ENCODE peak calls at places on chromosomes 11 and 22, in four cellular contexts. W is PC-3, J is upper lobe of left lung, E is IMR-90. B is an unnamed sample. For H3K4me1, the result is how much of the 10 kb centered on the place peaks cover.

GRCh38 chr11:32658639-32659406 is 75.2 kb downstream of the EIF3M start:
- ATAC-seq in W (peak), J (no peak), E (no peak), B (no peak)

GRCh38 chr11:47863189-47863892 is 15.2 kb upstream of the NUP160 start:
- ATAC-seq in W (peak), J (no peak), E (peak), B (peak)

GRCh38 chr11:35526370-35526792 is 965 bp upstream of the PAMR1 start:
- ATAC-seq in W (no peak), J (no peak), E (peak), B (no peak)

GRCh38 chr22:49281467-49282340 is 546.0 kb downstream of the BRD1 start:
- ATAC-seq in W (no peak), J (no peak), E (no peak), B (no peak)

GRCh38 chr11:102534261-102534872 is 3.8 kb upstream of the MMP7 start:
- ATAC-seq in W (no peak), J (no peak), E (no peak), B (no peak)

GRCh38 chr11:28123151-28123571 is 15.0 kb downstream of the METTL15 start:
- ATAC-seq in W (peak), J (no peak), E (peak), B (no peak)

GRCh38 chr11:79159657-79160450 is 281.0 kb downstream of the TENM4 start:
- ATAC-seq in W (no peak), J (no peak), E (no peak), B (no peak)

GRCh38 chr22:28034760-28035401 is 115.8 kb upstream of the PITPNB start:
- ATAC-seq in W (no peak), J (peak), E (peak), B (peak)

GRCh38 chr11:44036811-44037657 is 10.7 kb upstream of the ACCSL start:
- ATAC-seq in W (peak), J (peak), E (peak), B (peak)

GRCh38 chr11:17013548-17014320 is 480 bp downstream of the PLEKHA7 start:
- ATAC-seq in W (peak), J (peak), E (peak), B (peak)

GRCh38 chr11:15769203-15769602 is 587.1 kb downstream of the SOX6 start:
- ATAC-seq in W (no peak), J (no peak), E (no peak), B (peak)

GRCh38 chr11:76251223-76251575 is 44.9 kb upstream of the WNT11 start:
- ATAC-seq in W (no peak), J (no peak), E (no peak), B (peak)

GRCh38 chr11:59556115-59556882 is 45.0 kb downstream of the OR4D9 start:
- ATAC-seq in W (peak), J (no peak), E (peak), B (peak)

GRCh38 chr11:71252782-71253730 is 679 bp upstream of the SHANK2 start:
- ATAC-seq in W (peak), J (peak), E (peak), B (no peak)

GRCh38 chr11:130101661-130102060 is 32.0 kb downstream of the APLP2 start:
- ATAC-seq in W (no peak), J (no peak), E (no peak), B (no peak)

GRCh38 chr11:41246399-41246745 is 213.1 kb downstream of the LRRC4C start:
- ATAC-seq in W (no peak), J (no peak), E (no peak), B (no peak)

GRCh38 chr22:26589367-26589844 is 526 bp downstream of the TPST2 start:
- ATAC-seq in W (peak), J (no peak), E (peak), B (no peak)

GRCh38 chr11:88117281-88117858 is 57.9 kb downstream of the RAB38 start:
- ATAC-seq in W (no peak), J (no peak), E (no peak), B (no peak)

GRCh38 chr11:11985954-11986949 is 22.2 kb downstream of the DKK3 start:
- ATAC-seq in W (no peak), J (no peak), E (no peak), B (no peak)
- H3K4me1 ChIP-seq in W (under half), J (under half), E (under half), B (under half)

GRCh38 chr22:30202531-30203006 is 44.0 kb downstream of the LIF start:
- ATAC-seq in W (peak), J (peak), E (no peak), B (peak)

GRCh38 chr22:30204015-30204741 is 42.4 kb downstream of the LIF start:
- ATAC-seq in W (no peak), J (no peak), E (no peak), B (no peak)

GRCh38 chr22:30205281-30206115 is 41.1 kb downstream of the LIF start:
- ATAC-seq in W (peak), J (no peak), E (peak), B (peak)

GRCh38 chr22:30204742-30205111 is 41.8 kb downstream of the LIF start:
- ATAC-seq in W (no peak), J (no peak), E (no peak), B (no peak)

GRCh38 chr22:30201970-30202369 is 44.6 kb downstream of the LIF start:
- ATAC-seq in W (no peak), J (no peak), E (no peak), B (no peak)
- H3K27ac ChIP-seq in W (peak), J (peak), E (peak), B (no peak)

DNA sequence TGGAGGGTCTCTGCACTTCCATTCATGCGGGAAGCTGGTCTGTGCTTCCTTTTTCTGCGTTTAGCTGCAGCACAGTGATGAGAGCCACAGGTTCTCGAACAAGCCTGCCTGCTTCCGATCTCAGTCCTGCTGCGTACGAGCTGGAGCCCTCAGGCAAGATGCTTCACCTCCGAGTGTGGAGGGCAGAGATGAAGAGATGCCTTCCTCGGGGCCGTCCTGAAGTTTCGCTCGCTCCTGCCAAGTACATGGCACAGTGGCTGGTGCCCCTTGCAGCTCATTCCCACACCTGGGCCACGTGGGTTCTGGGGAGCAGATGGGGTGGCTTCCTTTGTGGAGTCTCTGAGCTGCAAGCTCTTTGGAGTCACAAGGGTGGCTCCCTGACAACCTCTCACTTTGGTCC is 19.5 kb upstream of the TESMIN start:
- ATAC-seq in W (no peak), J (no peak), E (no peak), B (no peak)
- H3K4me3 ChIP-seq in W (no peak), J (no peak), E (no peak), B (no peak)

GRCh38 chr22:43481528-43482309 is 69.9 kb downstream of the MPPED1 start:
- ATAC-seq in W (no peak), J (no peak), E (no peak), B (no peak)

GRCh38 chr22:43483266-43483665 is 71.5 kb downstream of the MPPED1 start:
- ATAC-seq in W (no peak), J (no peak), E (no peak), B (no peak)

GRCh38 chr22:43483669-43484068 is 71.9 kb downstream of the MPPED1 start:
- ATAC-seq in W (no peak), J (no peak), E (no peak), B (no peak)

GRCh38 chr22:43484227-43484626 is 72.4 kb downstream of the MPPED1 start:
- ATAC-seq in W (no peak), J (no peak), E (no peak), B (no peak)

DNA sequence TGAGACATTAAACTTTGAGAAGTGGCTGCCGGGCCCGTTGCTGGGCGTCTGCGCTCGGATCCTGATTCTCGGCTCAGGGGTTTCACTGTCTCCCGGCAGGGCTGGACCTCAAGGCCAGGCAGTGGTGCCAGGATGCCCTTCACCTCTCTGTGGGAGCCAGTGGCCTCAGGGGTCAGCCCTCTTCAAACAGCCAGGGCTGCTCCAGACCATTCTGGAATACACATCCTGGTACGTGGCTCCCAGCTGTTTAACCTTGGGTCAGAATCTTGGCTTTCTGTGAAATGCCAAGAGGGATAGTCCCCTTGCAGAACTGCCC is 70.5 kb downstream of the MPPED1 start:
- ATAC-seq in W (no peak), J (no peak), E (no peak), B (no peak)
- H3K4me1 ChIP-seq in W (under half), J (under half), E (under half), B (under half)

DNA sequence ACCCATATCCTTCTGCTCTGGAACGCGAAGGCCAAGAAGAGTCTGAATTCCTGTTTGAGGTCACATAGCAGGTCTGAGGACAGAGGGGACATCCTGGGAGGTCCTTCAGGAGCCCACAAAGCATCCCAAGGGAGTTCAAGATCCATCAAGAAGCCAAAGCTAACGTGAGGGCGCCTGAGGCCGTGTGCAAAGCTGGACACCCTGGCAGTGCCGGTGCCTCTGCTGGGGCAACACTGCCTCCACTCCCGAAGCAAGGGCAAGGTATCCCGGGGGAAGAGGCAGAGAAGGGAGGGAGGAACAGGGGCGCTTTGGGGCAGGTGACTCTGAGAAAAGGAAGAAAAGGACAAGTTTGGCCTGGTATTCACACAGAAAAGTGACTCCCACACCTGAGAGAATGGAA is 50.3 kb upstream of the CDON start:
- ATAC-seq in W (no peak), J (no peak), E (no peak), B (no peak)
- H3K27ac ChIP-seq in W (no peak), J (peak), E (no peak), B (peak)

DNA sequence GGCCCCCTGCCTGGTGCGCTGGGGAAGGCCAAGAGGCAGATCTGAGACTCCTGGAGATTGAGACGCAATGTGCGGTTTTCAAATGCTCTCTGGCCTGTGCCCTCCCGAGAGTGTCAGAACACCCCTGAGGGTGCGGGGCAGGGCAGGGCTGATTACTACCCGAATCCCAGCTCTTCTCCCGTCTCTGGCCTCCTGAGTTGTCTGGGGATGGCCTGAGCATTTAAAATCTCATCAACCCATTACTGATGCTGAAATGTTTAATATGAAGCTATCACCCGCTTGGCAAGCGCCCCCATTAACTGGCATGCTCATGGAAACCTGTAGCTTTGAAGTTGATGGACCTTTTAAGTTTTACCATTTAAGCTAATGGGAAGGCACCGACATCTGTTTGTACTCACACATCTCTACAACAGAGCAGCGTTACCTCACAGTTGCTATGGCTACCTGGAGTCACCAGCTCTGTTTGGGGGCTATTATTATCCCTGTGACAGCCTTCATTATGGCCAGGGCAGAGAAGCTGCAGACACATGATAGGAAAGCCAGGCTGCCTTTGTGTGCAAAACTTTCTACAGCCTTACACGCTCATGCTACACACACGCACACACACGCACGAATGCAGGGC is 3.6 kb upstream of the MB start:
- ATAC-seq in W (no peak), J (no peak), E (no peak), B (peak)
- H3K4me3 ChIP-seq in W (no peak), J (no peak), E (no peak), B (no peak)

GRCh38 chr22:32815059-32815458 is 13.6 kb downstream of the TIMP3 start:
- ATAC-seq in W (no peak), J (no peak), E (no peak), B (no peak)

GRCh38 chr22:32814289-32814865 is 12.9 kb downstream of the TIMP3 start:
- ATAC-seq in W (no peak), J (no peak), E (no peak), B (no peak)

GRCh38 chr22:32809786-32810185 is 8.3 kb downstream of the TIMP3 start:
- ATAC-seq in W (no peak), J (no peak), E (no peak), B (no peak)

GRCh38 chr22:32810241-32811133 is 9.0 kb downstream of the TIMP3 start:
- ATAC-seq in W (no peak), J (no peak), E (no peak), B (no peak)

GRCh38 chr22:32811788-32812187 is 10.3 kb downstream of the TIMP3 start:
- ATAC-seq in W (no peak), J (no peak), E (no peak), B (no peak)
- H3K4me1 ChIP-seq in W (under half), J (half or more), E (under half), B (half or more)

DNA sequence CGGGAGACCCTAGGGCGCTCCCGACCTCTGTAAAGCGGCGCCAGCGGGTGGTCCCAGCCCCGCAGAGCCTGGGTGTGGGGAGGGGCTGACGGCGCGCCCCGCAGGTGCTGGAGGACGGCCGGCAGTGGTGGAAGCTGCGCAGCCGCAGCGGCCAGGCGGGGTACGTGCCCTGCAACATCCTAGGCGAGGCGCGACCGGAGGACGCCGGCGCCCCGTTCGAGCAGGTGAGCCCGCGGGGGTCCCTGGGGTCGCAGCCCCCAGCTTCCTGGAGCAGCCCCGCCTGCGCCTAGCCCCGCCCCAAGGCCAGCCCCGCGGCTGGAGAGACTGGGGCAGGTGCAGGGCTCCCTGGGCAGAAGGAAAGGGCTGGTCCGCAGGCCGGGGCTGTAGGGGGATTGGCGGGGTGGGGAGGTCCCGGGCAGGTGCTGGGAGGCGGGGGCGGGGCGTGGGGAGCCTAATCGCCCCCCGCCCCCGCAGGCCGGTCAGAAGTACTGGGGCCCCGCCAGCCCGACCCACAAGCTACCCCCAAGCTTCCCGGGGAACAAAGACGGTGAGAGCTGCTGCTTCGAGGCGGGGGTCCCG is 19.7 kb downstream of the EPS8L2 start:
- ATAC-seq in W (no peak), J (no peak), E (no peak), B (no peak)
- H3K27ac ChIP-seq in W (no peak), J (no peak), E (no peak), B (peak)